ENCODE peak calls at places on chromosomes 1 and 21, in five cellular contexts. F is GM12891, D is HepG2, C is K562, I is H1. K is an unnamed sample.

GRCh38 chr1:1337793-1338147 is 6.7 kb downstream of the TAS1R3 start:
- DNase-seq in F (peak; percentile 90), D (no peak), C (peak; percentile 94), I (peak; percentile 87), K (peak; percentile 80)

GRCh38 chr1:54052470-54052933 is 502 bp downstream of the TMEM59 start:
- DNase-seq in F (no peak), D (peak; percentile 31), C (peak; percentile 64), I (no peak), K (peak; percentile 29)

GRCh38 chr21:15730484-15731242 is 881 bp downstream of the USP25 start:
- DNase-seq in F (no peak), D (no peak), C (no peak), I (no peak), K (peak; percentile 13)

GRCh38 chr1:228146761-228147693 is 2.7 kb upstream of the GJC2 start:
- DNase-seq in F (no peak), D (no peak), C (no peak), I (no peak), K (no peak)

GRCh38 chr1:232880354-232880753 is 70.1 kb upstream of the NTPCR start:
- DNase-seq in F (no peak), D (peak; percentile 5), C (peak; percentile 44), I (peak; percentile 65), K (no peak)

GRCh38 chr1:164559342-164560070 is 522 bp downstream of the PBX1 start:
- DNase-seq in F (no peak), D (peak; percentile 3), C (no peak), I (peak; percentile 63), K (no peak)

GRCh38 chr1:214566158-214567104 is 15.0 kb upstream of the PTPN14 start:
- DNase-seq in F (no peak), D (no peak), C (no peak), I (no peak), K (no peak)

GRCh38 chr21:39825250-39825649 is 42.0 kb upstream of the PCP4 start:
- DNase-seq in F (no peak), D (no peak), C (no peak), I (no peak), K (no peak)

GRCh38 chr1:8370046-8370881 is 52.4 kb downstream of the SLC45A1 start:
- DNase-seq in F (no peak), D (no peak), C (no peak), I (no peak), K (no peak)

GRCh38 chr21:32480381-32480780 is 67.9 kb downstream of the EVA1C start:
- DNase-seq in F (no peak), D (no peak), C (no peak), I (no peak), K (no peak)

GRCh38 chr1:64898107-64898861 is 68.1 kb downstream of the JAK1 start:
- DNase-seq in F (no peak), D (peak; percentile 91), C (peak; percentile 76), I (no peak), K (no peak)

GRCh38 chr1:47948126-47948525 is 49.1 kb downstream of the TRABD2B start:
- DNase-seq in F (no peak), D (peak; percentile 51), C (no peak), I (no peak), K (no peak)

GRCh38 chr1:179840107-179840506 is 37.5 kb downstream of the TOR1AIP2 start:
- DNase-seq in F (no peak), D (no peak), C (no peak), I (no peak), K (no peak)

GRCh38 chr1:109821221-109821669 is 57.5 kb upstream of the EPS8L3 start:
- DNase-seq in F (no peak), D (no peak), C (peak; percentile 40), I (no peak), K (no peak)

GRCh38 chr1:156889802-156890585 is 3.5 kb upstream of the PEAR1 start:
- DNase-seq in F (peak; percentile 64), D (peak; percentile 53), C (peak; percentile 79), I (peak; percentile 92), K (peak; percentile 60)

GRCh38 chr1:236009857-236010256 is 55.0 kb downstream of the NID1 start:
- DNase-seq in F (no peak), D (no peak), C (no peak), I (no peak), K (no peak)

GRCh38 chr1:78658901-78659300 is 9.3 kb downstream of the IFI44 start:
- DNase-seq in F (no peak), D (no peak), C (no peak), I (no peak), K (no peak)

GRCh38 chr1:229410692-229411433 is 23.0 kb downstream of the ACTA1 start:
- DNase-seq in F (no peak), D (no peak), C (no peak), I (no peak), K (no peak)

GRCh38 chr1:206469411-206469932 is 804 bp upstream of the IKBKE start:
- DNase-seq in F (no peak), D (no peak), C (no peak), I (no peak), K (no peak)

GRCh38 chr1:21933397-21934248 is 3.5 kb downstream of the HSPG2 start:
- DNase-seq in F (no peak), D (no peak), C (no peak), I (no peak), K (no peak)

GRCh38 chr1:209642817-209643216 is 9.4 kb downstream of the LAMB3 start:
- DNase-seq in F (no peak), D (no peak), C (no peak), I (no peak), K (no peak)

GRCh38 chr21:45041351-45041805 is 33.0 kb upstream of the ADARB1 start:
- DNase-seq in F (no peak), D (no peak), C (no peak), I (no peak), K (no peak)

GRCh38 chr1:93648656-93649055 is 33.0 kb downstream of the BCAR3 start:
- DNase-seq in F (no peak), D (no peak), C (no peak), I (no peak), K (no peak)

GRCh38 chr1:175857756-175858155 is 114.4 kb upstream of the TNR start:
- DNase-seq in F (no peak), D (no peak), C (no peak), I (no peak), K (no peak)

GRCh38 chr21:34580181-34580700 is 34.7 kb downstream of the RCAN1 start:
- DNase-seq in F (no peak), D (no peak), C (no peak), I (no peak), K (no peak)

GRCh38 chr1:101039245-101039644 is 13.7 kb upstream of the DPH5 start:
- DNase-seq in F (no peak), D (no peak), C (no peak), I (no peak), K (no peak)

DNA sequence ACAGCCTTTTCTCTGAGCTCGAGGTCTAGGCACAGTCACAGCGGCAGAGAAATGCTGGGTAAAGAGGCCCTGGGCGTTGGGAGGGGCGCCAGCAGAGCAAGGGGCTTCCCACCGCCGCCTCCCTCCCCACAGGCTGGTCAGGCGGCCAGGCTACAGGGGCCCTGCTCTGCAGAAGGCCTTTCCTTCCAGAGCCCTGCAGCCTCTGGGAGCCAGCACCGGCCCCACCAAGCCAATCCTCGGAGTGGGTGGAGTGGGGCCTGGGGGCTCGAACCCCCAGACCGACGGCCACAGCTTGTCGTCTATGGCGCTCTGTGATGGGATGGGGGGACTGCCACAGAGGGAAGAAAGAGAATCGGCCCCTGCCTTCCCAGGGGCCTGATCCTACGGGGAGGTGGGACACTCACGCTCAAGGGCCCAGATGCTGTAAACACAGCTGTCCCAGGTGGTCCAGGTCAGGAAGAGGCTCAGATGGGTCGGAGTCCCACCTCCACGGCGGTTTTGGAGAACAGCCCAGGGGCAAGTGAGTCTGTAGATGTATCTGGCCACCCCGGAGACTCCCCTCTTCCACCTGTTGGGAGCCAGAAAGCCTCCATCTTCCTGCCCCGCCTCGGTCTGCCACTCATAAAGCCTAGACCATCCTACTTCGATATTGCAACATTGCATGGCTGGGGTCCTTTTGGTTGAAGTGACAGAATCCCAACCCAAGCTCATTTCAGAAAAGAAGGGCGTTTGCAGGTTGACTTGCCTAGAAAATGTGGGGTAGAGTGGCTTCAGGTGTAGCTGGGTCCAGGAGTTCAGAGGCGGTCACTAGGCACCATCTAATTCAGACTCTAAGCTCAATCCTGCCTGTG is 95.6 kb downstream of the SIK1 start:
- DNase-seq in F (no peak), D (no peak), C (no peak), I (no peak), K (no peak)
- TF ChIP-seq POLR2A in F (no peak), D (no peak), C (no peak), I (no peak), K (no peak)

GRCh38 chr1:195709821-195710220 is 898.4 kb downstream of the KCNT2 start:
- DNase-seq in F (no peak), D (no peak), C (no peak), I (no peak), K (no peak)
- TF ChIP-seq TAF1 in F (no peak), D (no peak), C (no peak), I (no peak), K (no peak)

GRCh38 chr1:224542783-224543440 is 73.2 kb upstream of the CNIH3 start:
- DNase-seq in F (no peak), D (peak; percentile 68), C (peak; percentile 66), I (no peak), K (no peak)
- TF ChIP-seq POLR2AphosphoS5 in F (no peak), D (no peak), C (no peak), I (no peak), K (no peak)

DNA sequence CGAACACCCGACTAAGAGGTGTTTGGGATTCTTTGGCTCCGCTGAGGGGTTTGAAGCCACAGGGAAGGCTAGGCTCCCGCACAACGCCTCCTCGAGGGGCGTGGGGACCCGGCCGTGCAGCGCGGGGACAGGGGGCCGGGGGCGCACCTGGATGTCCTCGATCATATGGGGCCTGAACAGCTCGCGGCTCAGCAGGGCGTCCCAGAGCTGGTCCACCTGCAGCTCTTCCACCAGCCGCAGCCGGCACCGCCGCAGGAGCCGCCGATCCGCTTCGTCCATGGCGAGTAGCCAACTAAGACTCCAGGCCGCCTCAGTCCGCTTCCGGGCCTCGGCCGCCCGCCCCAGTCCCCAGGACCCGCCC is at the start of gene CASP9:
- DNase-seq in F (no peak), D (no peak), C (no peak), I (no peak), K (no peak)
- TF ChIP-seq POLR2A in F (peak; percentile 79), D (peak; percentile 65), C (peak; percentile 79), I (peak; percentile 90), K (peak; percentile 80)

K was measured in GM12892.